ENCODE peak calls at places on chromosome 17, in four cellular contexts. J is K562, T is H1, C is HepG2. Q is an unnamed sample.

GRCh38 chr17:49691086-49691676 is 13.3 kb upstream of the SPOP start:
- DNase-seq in T (no peak), C (no peak), J (no peak), Q (no peak)

GRCh38 chr17:44972953-44973352 is 4.8 kb upstream of the C1QL1 start:
- DNase-seq in J (no peak), T (no peak), C (peak; percentile 43), Q (no peak)

GRCh38 chr17:45287526-45288264 is 25.8 kb upstream of the SPATA32 start:
- DNase-seq in J (no peak), T (no peak), C (no peak), Q (no peak)

GRCh38 chr17:40283662-40284061 is 4.0 kb upstream of the CDC6 start:
- DNase-seq in T (no peak), C (no peak), J (no peak), Q (peak; percentile 46)

GRCh38 chr17:72419866-72420774 is 299.3 kb downstream of the SOX9 start:
- DNase-seq in C (no peak), T (no peak), J (no peak), Q (no peak)

GRCh38 chr17:45313927-45314760 is 2.7 kb downstream of the MAP3K14 start:
- DNase-seq in J (no peak), C (no peak), T (no peak), Q (no peak)

GRCh38 chr17:76272541-76273434 is 7.6 kb downstream of the UBALD2 start:
- DNase-seq in J (no peak), T (no peak), C (no peak), Q (no peak)

GRCh38 chr17:44353656-44354331 is 8.7 kb downstream of the GRN start:
- DNase-seq in T (no peak), C (no peak), J (no peak), Q (no peak)

GRCh38 chr17:1683489-1683888 is 1.2 kb downstream of the PRPF8 start:
- DNase-seq in C (no peak), J (no peak), T (no peak), Q (no peak)

GRCh38 chr17:5562661-5563360 is 21.5 kb downstream of the NLRP1 start:
- DNase-seq in J (no peak), C (no peak), T (no peak), Q (no peak)

GRCh38 chr17:19759934-19760530 is 11.9 kb upstream of the ALDH3A1 start:
- DNase-seq in T (no peak), J (no peak), C (no peak), Q (no peak)

GRCh38 chr17:4199818-4200402 is 56.9 kb downstream of the CYB5D2 start:
- DNase-seq in C (peak; percentile 36), T (no peak), J (peak; percentile 57), Q (peak; percentile 59)

GRCh38 chr17:55735784-55736405 is 13.2 kb upstream of the TMEM100 start:
- DNase-seq in T (no peak), C (peak; percentile 54), J (peak; percentile 83), Q (peak; percentile 72)

GRCh38 chr17:17841620-17842025 is 4.8 kb upstream of the SREBF1 start:
- DNase-seq in C (peak; percentile 22), T (no peak), J (peak; percentile 53), Q (no peak)

GRCh38 chr17:48641541-48642058 is 15.4 kb upstream of the HOXB9 start:
- DNase-seq in T (no peak), C (no peak), J (no peak), Q (no peak)

GRCh38 chr17:40307691-40308289 is 1.2 kb upstream of the RARA start:
- DNase-seq in C (no peak), J (peak; percentile 73), T (no peak), Q (no peak)

GRCh38 chr17:14575349-14575966 is 274.6 kb downstream of the HS3ST3B1 start:
- DNase-seq in J (no peak), T (no peak), C (peak; percentile 28), Q (no peak)

GRCh38 chr17:4837471-4838305 is 4.5 kb downstream of the MINK1 start:
- DNase-seq in T (no peak), C (no peak), J (no peak), Q (no peak)

GRCh38 chr17:72530409-72530808 is 409.6 kb downstream of the SOX9 start:
- DNase-seq in J (no peak), T (no peak), C (no peak), Q (no peak)

GRCh38 chr17:65198653-65199382 is 61.6 kb downstream of the RGS9 start:
- DNase-seq in J (peak; percentile 62), T (no peak), C (peak; percentile 47), Q (peak; percentile 97)

GRCh38 chr17:39740357-39741111 is 2.8 kb downstream of the GRB7 start:
- DNase-seq in C (peak; percentile 90), J (peak; percentile 66), T (peak; percentile 92), Q (peak; percentile 60)

GRCh38 chr17:16991349-16992009 is 19.6 kb upstream of the TNFRSF13B start:
- DNase-seq in C (peak; percentile 54), J (peak; percentile 67), T (peak; percentile 50), Q (peak; percentile 75)

GRCh38 chr17:17305282-17305801 is 2.2 kb downstream of the NT5M start:
- DNase-seq in C (peak; percentile 33), J (peak; percentile 79), T (no peak), Q (no peak)

GRCh38 chr17:76986318-76986717 is 118.1 kb downstream of the MGAT5B start:
- DNase-seq in T (no peak), C (no peak), J (no peak), Q (no peak)

GRCh38 chr17:17957584-17957916 is 14.7 kb downstream of the TOM1L2 start:
- DNase-seq in C (no peak), J (no peak), T (no peak), Q (no peak)

GRCh38 chr17:74851612-74852236 is 8.0 kb downstream of the GRIN2C start:
- DNase-seq in T (no peak), J (no peak), C (no peak), Q (no peak)

GRCh38 chr17:32995416-32995815 is 3.8 kb downstream of the SPACA3 start:
- DNase-seq in J (no peak), C (no peak), T (no peak), Q (no peak)

GRCh38 chr17:42287305-42288077 is 807 bp upstream of the STAT5A start:
- DNase-seq in C (no peak), J (peak; percentile 70), T (no peak), Q (no peak)

GRCh38 chr17:16381496-16381820 is 567 bp downstream of the UBB start:
- DNase-seq in C (no peak), T (no peak), J (no peak), Q (no peak)

GRCh38 chr17:72691601-72692000 is 400.9 kb downstream of the SLC39A11 start:
- DNase-seq in C (no peak), J (no peak), T (no peak), Q (no peak)

GRCh38 chr17:44930667-44931066 is 15.4 kb upstream of the GFAP start:
- DNase-seq in J (no peak), T (no peak), C (no peak), Q (no peak)

GRCh38 chr17:6521636-6522035 is 34.7 kb downstream of the PITPNM3 start:
- DNase-seq in T (no peak), C (no peak), J (no peak), Q (no peak)

GRCh38 chr17:16282522-16282921 is 65.5 kb downstream of the PIGL start:
- DNase-seq in C (no peak), T (no peak), J (no peak), Q (peak; percentile 62)

GRCh38 chr17:66542183-66542966 is 240.0 kb downstream of the PRKCA start:
- DNase-seq in C (no peak), T (no peak), J (peak; percentile 18), Q (no peak)

GRCh38 chr17:19705771-19706770 is 10.3 kb downstream of the SLC47A2 start:
- DNase-seq in J (no peak), T (no peak), C (peak; percentile 45), Q (no peak)

GRCh38 chr17:301681-302299 is 50.8 kb downstream of the RPH3AL start:
- DNase-seq in C (no peak), J (no peak), T (no peak), Q (no peak)

GRCh38 chr17:50853015-50853615 is 13.0 kb downstream of the TOB1 start:
- DNase-seq in J (no peak), T (no peak), C (peak; percentile 74), Q (no peak)

GRCh38 chr17:42163113-42163512 is 8.3 kb upstream of the RAB5C start:
- DNase-seq in J (peak; percentile 68), C (peak; percentile 49), T (no peak), Q (peak; percentile 49)

GRCh38 chr17:17681744-17682292 is 560 bp downstream of the RAI1 start:
- DNase-seq in T (no peak), J (peak; percentile 62), C (no peak), Q (no peak)

DNA sequence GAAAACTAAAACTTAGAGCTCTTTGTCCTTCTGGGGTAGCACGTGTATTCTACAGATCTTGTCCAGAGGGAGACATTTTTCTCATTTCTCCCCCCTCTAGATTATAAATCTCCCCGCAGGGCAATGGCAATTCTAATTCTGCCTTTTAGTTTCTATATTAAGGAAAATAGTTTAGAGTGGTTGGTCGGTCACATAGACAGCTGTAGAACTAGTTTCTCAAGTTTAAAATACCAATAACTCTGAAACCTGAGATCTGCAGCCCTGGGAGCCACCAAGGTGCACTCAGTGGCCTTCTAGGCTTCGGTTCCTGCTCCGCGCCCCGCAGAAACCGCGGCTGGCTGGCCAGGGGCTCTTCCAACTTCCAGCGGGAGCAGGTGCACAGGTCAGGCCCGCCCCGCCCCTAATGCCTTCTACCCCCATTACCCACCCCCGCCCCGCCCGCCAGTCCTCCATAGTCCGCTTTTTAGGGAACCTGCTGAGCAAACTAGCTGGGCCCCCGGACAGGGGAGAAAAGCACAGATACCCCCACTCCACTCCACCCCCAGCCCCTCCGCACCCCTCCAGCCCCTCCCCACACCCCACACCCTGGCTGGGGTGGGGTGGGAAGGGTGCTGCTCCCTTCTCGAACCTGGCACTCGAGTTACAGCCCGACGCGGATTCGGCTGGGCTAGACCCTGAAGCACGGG is 432 bp downstream of the SLFN11 start:
- DNase-seq in C (no peak), T (no peak), J (no peak), Q (no peak)
- TF ChIP-seq MAFK in C (no peak), T (no peak), J (no peak), Q (no peak)

GRCh38 chr17:8611135-8611534 is 19.4 kb downstream of the MYH10 start:
- DNase-seq in J (no peak), T (no peak), C (no peak), Q (no peak)
- H3K4me3 ChIP-seq in J (no peak overlapping the region), T (no peak overlapping the region), C (no peak overlapping the region), Q (no peak overlapping the region)

GRCh38 chr17:46929413-46929812 is 6.5 kb downstream of the GOSR2 start:
- DNase-seq in C (no peak), J (no peak), T (no peak), Q (no peak)
- TF ChIP-seq CHD2 in C (no peak), J (no peak), T (no peak), Q (no peak)

GRCh38 chr17:58368860-58369213 is 16.8 kb upstream of the SUPT4H1 start:
- DNase-seq in C (no peak), J (no peak), T (no peak), Q (no peak)
- TF ChIP-seq MAFK in C (no peak), J (no peak), T (no peak), Q (no peak)

DNA sequence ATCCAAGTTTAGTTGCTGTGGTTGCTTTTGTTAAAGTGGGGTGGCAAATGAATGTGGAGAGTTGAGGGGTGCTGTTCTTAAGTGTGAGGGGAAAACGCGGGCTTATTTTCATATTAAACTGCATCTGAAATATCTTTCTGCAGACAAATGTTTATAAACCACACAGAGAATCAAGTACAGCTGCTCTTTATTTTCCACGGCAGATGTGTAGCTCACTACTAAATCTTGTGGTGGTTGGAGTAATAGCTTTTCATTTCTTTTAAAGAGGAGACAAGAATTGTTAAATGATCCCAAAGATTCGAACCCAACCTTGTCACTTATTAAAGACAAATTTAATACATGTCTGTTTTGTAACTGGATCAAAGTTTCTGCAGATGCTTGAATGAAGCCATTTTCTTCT is 2.1 kb downstream of the CLTC start:
- DNase-seq in J (no peak), C (no peak), T (no peak), Q (no peak)
- H3K4me3 ChIP-seq in J (peak overlapping the region; percentile 97), C (peak overlapping the region; percentile 94), T (peak overlapping the region; percentile 90), Q (peak overlapping the region; percentile 93)

GRCh38 chr17:79844869-79845600 is 5.8 kb upstream of the CBX4 start:
- DNase-seq in T (no peak), J (peak; percentile 65), C (peak; percentile 74), Q (peak; percentile 92)
- TF ChIP-seq CHD2 in T (no peak), J (no peak), C (no peak), Q (no peak)